ENCODE peak calls at places on chromosomes 11 and 22, in seven cellular contexts. B, M, I, R, S, A and K are unnamed samples.

GRCh38 chr11:84993386-84993785 is 633.8 kb downstream of the DLG2 start:
- DNase-seq in R (no peak), S (no peak), M (no peak), B (no peak), A (no peak), I (no peak), K (peak)

GRCh38 chr11:46615756-46616155 is 1.3 kb downstream of the HARBI1 start:
- DNase-seq in R (no peak), B (no peak), A (no peak), S (no peak), I (no peak), M (no peak), K (peak)

GRCh38 chr11:62805991-62806441 is 776 bp upstream of the NXF1 start:
- DNase-seq in B (peak), M (no peak), A (no peak), S (no peak), I (no peak), R (no peak), K (no peak)

GRCh38 chr22:28711820-28712777 is 29.5 kb downstream of the CHEK2 start:
- DNase-seq in M (peak), I (no peak), B (peak), R (no peak), S (no peak), A (no peak), K (peak)

GRCh38 chr22:36823177-36823839 is 6.5 kb upstream of the PVALB start:
- DNase-seq in I (no peak), M (no peak), A (no peak), S (no peak), B (peak), R (no peak), K (no peak)

GRCh38 chr11:118060879-118061278 is 16.0 kb upstream of the TMPRSS4 start:
- DNase-seq in B (peak), R (peak), S (no peak), I (no peak), M (peak), A (no peak), K (no peak)

GRCh38 chr11:124075841-124076571 is 34.9 kb upstream of the OR10G7 start:
- DNase-seq in I (peak), M (no peak), R (no peak), B (no peak), S (peak), A (no peak), K (no peak)

GRCh38 chr11:59754859-59755700 is at the start of gene STX3:
- DNase-seq in R (peak), B (peak), I (peak), S (peak), M (peak), A (peak), K (peak)

GRCh38 chr11:20337526-20338154 is 25.9 kb upstream of the HTATIP2 start:
- DNase-seq in B (peak), I (no peak), S (no peak), A (peak), R (no peak), M (peak), K (no peak)

GRCh38 chr11:46577058-46577457 is 16.8 kb downstream of the AMBRA1 start:
- DNase-seq in B (no peak), M (no peak), A (no peak), S (no peak), I (no peak), R (no peak), K (no peak)

GRCh38 chr11:123616505-123617198 is 37.8 kb downstream of the SCN3B start:
- DNase-seq in S (no peak), M (no peak), B (peak), A (no peak), I (peak), R (peak), K (no peak)

GRCh38 chr22:19597399-19597735 is 73.2 kb upstream of the CLDN5 start:
- DNase-seq in S (no peak), A (no peak), R (no peak), I (no peak), B (no peak), M (no peak), K (no peak)

GRCh38 chr11:2791521-2792375 is 92.0 kb upstream of the KCNQ1OT1 start:
- DNase-seq in R (peak), M (no peak), S (peak), A (no peak), B (peak), I (peak), K (no peak)

GRCh38 chr22:49780281-49780991 is 47.2 kb downstream of the BRD1 start:
- DNase-seq in M (no peak), A (no peak), S (no peak), B (peak), R (peak), I (no peak), K (no peak)

GRCh38 chr11:33656768-33657167 is 43.9 kb downstream of the C11orf91 start:
- DNase-seq in M (no peak), B (no peak), A (no peak), S (no peak), I (no peak), R (no peak), K (no peak)

GRCh38 chr22:43811777-43812148 is 342 bp downstream of the EFCAB6 start:
- DNase-seq in A (no peak), R (no peak), I (no peak), B (peak), M (no peak), S (no peak), K (no peak)

GRCh38 chr22:27642104-27642800 is 159.3 kb downstream of the MN1 start:
- DNase-seq in A (no peak), R (no peak), S (no peak), B (no peak), M (no peak), I (no peak), K (no peak)
- TF ChIP-seq POLR2A in A (no peak), R (no peak), S (no peak), B (no peak), M (no peak), I (no peak), K (no peak)

DNA sequence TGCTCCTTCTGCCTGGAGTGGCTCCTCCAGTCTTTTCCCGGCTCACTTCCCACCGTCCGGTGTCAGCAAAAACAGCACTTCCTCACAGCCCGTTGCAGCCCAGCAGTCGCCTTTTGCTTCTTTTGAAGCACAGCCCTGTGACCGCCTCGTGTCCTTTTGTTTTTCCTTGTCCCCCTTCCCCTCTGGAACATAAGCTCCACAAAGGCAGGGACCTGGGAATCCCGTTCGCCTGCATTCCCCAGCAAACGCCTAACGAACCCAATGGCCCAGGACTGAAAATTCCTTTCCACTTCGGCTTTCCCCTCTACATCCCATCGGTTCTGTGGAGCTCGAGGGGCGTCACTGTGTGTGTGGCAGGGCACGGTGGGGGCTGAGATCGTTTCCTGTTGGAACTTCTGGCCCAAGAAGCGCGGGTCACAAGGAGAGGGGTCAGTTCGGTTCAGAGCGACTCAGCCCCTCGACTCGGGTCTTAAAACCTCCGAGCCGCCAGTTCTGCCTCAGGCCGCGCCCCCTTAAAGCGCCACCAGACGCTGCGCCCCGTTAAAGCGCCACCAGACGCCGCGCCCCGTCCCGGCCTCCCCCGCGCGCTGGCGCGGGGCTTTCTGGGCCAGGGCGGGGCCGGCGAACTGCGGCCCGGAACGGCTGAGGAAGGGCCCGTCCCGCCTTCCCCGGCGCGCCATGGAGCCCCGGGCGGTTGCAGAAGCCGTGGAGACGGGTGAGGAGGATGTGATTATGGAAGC is 839 bp downstream of the RIC8A start:
- DNase-seq in M (peak), B (peak), R (peak), A (peak), I (peak), S (peak), K (peak)
- TF ChIP-seq POLR2A in M (peak), B (peak), R (peak), A (peak), I (peak), S (peak), K (peak)

GRCh38 chr11:119307219-119307618 is 9.7 kb downstream of the MCAM start:
- DNase-seq in A (no peak), M (no peak), I (no peak), R (no peak), B (no peak), S (no peak), K (no peak)
- TF ChIP-seq POLR2A in A (no peak), M (no peak), I (no peak), R (no peak), B (no peak), S (no peak), K (no peak)

GRCh38 chr22:23898006-23898974 is 4.1 kb downstream of the MIF start:
- DNase-seq in A (no peak), S (no peak), R (no peak), I (no peak), B (no peak), M (no peak), K (no peak)
- TF ChIP-seq POLR2A in A (no peak), S (no peak), R (no peak), I (no peak), B (no peak), M (no peak), K (no peak)